ENCODE peak calls at places on chromosomes 3 and 15, in four cellular contexts. M is bronchial epithelial cell, R is progenitor cell of endocrine pancreas, X is cardiac muscle cell. D is an unnamed sample.

GRCh38 chr3:55118453-55118852 is 190.6 kb upstream of the LRTM1 start:
- DNase-seq in M (no peak), X (no peak), R (no peak), D (no peak)

GRCh38 chr15:25186906-25187645 is 232.3 kb downstream of the SNRPN start:
- DNase-seq in X (no peak), M (no peak), R (no peak), D (no peak)

GRCh38 chr3:66496731-66497130 is 4.1 kb downstream of the LRIG1 start:
- DNase-seq in M (no peak), X (no peak), R (no peak), D (no peak)

GRCh38 chr15:63041982-63042878 is at the start of gene TPM1:
- DNase-seq in M (peak; percentile 74), X (peak; percentile 96), R (peak; percentile 64), D (peak; percentile 96)

GRCh38 chr3:194521514-194522260 is 34.9 kb upstream of the ATP13A3 start:
- DNase-seq in M (peak; percentile 86), X (no peak), R (no peak), D (no peak)

GRCh38 chr3:151483961-151484360 is 23.1 kb upstream of the IGSF10 start:
- DNase-seq in R (no peak), M (no peak), X (peak; percentile 52), D (no peak)

GRCh38 chr3:103181175-103181574 is 746.4 kb downstream of the ZPLD1 start:
- DNase-seq in X (no peak), R (no peak), M (peak; percentile 60), D (no peak)

GRCh38 chr3:38059597-38059996 is 20.6 kb downstream of the DLEC1 start:
- DNase-seq in X (no peak), M (no peak), R (no peak), D (no peak)

GRCh38 chr15:78977091-78977571 is 32.3 kb upstream of the CTSH start:
- DNase-seq in R (no peak), M (no peak), X (no peak), D (no peak)

GRCh38 chr15:48641416-48641815 is 4.1 kb downstream of the FBN1 start:
- DNase-seq in M (peak; percentile 29), X (no peak), R (no peak), D (no peak)

GRCh38 chr15:70561885-70562284 is 201.5 kb downstream of the UACA start:
- DNase-seq in X (no peak), R (no peak), M (no peak), D (no peak)

GRCh38 chr15:58213587-58214360 is 75.6 kb downstream of the AQP9 start:
- DNase-seq in X (no peak), M (peak; percentile 43), R (no peak), D (no peak)

GRCh38 chr15:63715818-63716217 is 117.9 kb downstream of the HERC1 start:
- DNase-seq in M (peak; percentile 45), R (no peak), X (no peak), D (no peak)

GRCh38 chr3:106457278-106458210 is 588.7 kb upstream of the CBLB start:
- DNase-seq in X (no peak), M (peak; percentile 86), R (no peak), D (no peak)

GRCh38 chr3:40317061-40317676 is 7.7 kb downstream of the EIF1B start:
- DNase-seq in R (no peak), M (peak; percentile 62), X (peak; percentile 78), D (peak; percentile 35)

GRCh38 chr3:14218355-14218754 is 39.7 kb downstream of the LSM3 start:
- DNase-seq in M (no peak), R (no peak), X (no peak), D (no peak)

GRCh38 chr3:112568642-112569041 is 6.8 kb downstream of the SLC35A5 start:
- DNase-seq in M (peak; percentile 74), X (no peak), R (no peak), D (no peak)

GRCh38 chr3:160765211-160765610 is 9.2 kb downstream of the PPM1L start:
- DNase-seq in R (no peak), X (no peak), M (no peak), D (no peak)

GRCh38 chr3:64642327-64643151 is 45.3 kb downstream of the ADAMTS9 start:
- DNase-seq in R (no peak), X (no peak), M (no peak), D (no peak)

GRCh38 chr15:98842192-98842972 is 165.2 kb downstream of the PGPEP1L start:
- DNase-seq in M (peak; percentile 29), R (no peak), X (no peak), D (no peak)

GRCh38 chr3:27629381-27629780 is 92.7 kb downstream of the EOMES start:
- DNase-seq in M (no peak), X (no peak), R (no peak), D (no peak)

GRCh38 chr15:98169551-98169950 is 209.0 kb downstream of the ARRDC4 start:
- DNase-seq in R (no peak), M (no peak), X (no peak), D (no peak)

GRCh38 chr3:16286161-16286560 is 21.1 kb downstream of the OXNAD1 start:
- DNase-seq in X (no peak), R (no peak), M (peak; percentile 15), D (no peak)

GRCh38 chr3:185729335-185729715 is 95.5 kb downstream of the IGF2BP2 start:
- DNase-seq in R (no peak), X (no peak), M (peak; percentile 97), D (no peak)

GRCh38 chr15:92884813-92885461 is 15.2 kb upstream of the CHD2 start:
- DNase-seq in X (no peak), M (peak; percentile 35), R (no peak), D (no peak)

GRCh38 chr3:60809857-60810256 is 441.4 kb downstream of the FHIT start:
- DNase-seq in M (peak; percentile 94), X (no peak), R (no peak), D (no peak)

GRCh38 chr3:152225176-152225575 is 43.6 kb upstream of the MBNL1 start:
- DNase-seq in M (no peak), R (no peak), X (no peak), D (no peak)

GRCh38 chr15:76384409-76384808 is 47.8 kb downstream of the ISL2 start:
- DNase-seq in X (no peak), M (no peak), R (no peak), D (no peak)

GRCh38 chr15:60076582-60077263 is 72.6 kb downstream of the FOXB1 start:
- DNase-seq in X (no peak), R (no peak), M (no peak), D (no peak)

GRCh38 chr15:35545316-35545824 is 595 bp downstream of the DPH6 start:
- DNase-seq in X (peak; percentile 54), M (peak; percentile 48), R (no peak), D (no peak)

GRCh38 chr15:25171856-25172687 is 217.3 kb downstream of the SNRPN start:
- DNase-seq in M (no peak), X (no peak), R (peak; percentile 4), D (no peak)

GRCh38 chr15:39801641-39802309 is 19.1 kb upstream of the FSIP1 start:
- DNase-seq in X (peak; percentile 28), M (peak; percentile 25), R (no peak), D (peak; percentile 50)

DNA sequence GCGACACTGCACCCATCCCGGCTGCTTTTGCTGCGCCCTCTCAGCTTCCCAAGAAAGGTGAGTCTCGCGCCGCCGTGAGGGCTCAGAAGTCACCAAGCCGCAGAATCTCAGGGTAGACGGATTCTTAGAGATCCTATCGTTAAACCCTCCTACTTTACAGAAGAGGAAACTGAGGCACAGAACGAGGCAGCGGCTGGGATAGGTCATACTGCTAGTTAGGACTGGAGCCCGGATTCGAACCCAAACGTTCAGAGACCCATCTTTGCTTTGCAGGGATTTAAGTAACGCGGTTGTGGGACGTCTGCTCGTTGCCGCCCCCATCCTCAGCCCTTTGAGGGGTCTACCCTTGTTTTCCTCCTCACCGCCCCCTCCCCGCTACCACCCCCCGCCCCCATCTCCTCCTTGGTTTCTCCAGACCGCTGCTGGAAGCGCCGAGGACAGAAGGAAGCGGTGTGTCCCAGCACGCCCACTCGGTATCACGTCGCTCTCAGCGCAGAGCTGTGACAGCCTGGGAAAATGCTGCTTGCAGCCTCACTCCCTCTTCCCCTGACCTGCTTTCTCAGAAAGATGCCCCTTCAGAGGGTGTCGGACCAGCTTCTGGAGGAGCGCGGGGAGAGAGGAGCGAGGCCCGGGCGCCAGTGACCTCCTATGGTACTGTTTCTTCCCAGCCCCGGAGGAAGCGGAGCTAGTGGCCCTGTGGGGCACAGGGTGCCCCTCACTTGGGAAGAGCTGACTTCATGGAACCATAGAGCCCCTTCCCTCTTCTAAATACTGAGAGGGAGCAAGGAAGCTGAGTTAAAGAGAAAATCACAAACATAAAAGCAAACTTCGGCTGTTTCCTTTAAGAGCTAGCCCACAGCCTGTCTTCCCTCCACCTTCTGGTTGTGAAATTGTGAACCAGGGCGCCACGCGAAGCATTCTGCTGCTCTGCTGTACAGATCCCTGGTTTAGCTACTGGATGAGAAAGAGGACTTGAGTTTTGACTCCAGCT is 573 bp downstream of the IL1RAP start:
- DNase-seq in X (peak; percentile 53), R (no peak), M (peak; percentile 44), D (peak; percentile 50)
- TF ChIP-seq CTCF in X (no peak), R (no peak), M (no peak), D (no peak)

GRCh38 chr3:86948840-86949239 is 42.1 kb downstream of the VGLL3 start:
- DNase-seq in R (no peak), X (no peak), M (peak; percentile 95), D (no peak)
- TF ChIP-seq CTCF in R (no peak), X (no peak), M (no peak), D (no peak)

DNA sequence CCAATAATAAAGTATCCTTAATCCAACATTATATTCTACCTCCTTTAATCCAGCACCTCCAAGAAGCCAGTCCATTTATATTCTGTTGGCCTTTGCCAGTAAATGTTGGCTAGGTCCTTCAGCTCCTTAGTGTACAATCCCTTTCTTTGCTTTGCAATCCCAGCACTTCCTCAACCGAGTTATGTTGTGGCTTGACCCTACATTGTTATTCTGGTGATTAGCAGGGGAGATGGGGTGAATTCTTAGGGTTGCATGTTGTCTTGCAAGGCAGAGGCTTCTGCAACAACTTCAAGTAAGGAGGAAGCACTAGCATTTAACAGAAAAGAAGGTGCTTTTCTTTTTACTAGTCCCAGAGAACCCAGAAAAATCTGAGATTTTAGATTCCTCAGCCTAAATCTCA is 127.2 kb downstream of the CD47 start:
- DNase-seq in R (no peak), X (no peak), M (no peak), D (no peak)
- TF ChIP-seq CTCF in R (no peak), X (no peak), M (no peak), D (no peak)

GRCh38 chr3:12879191-12879815 is 37.9 kb upstream of the RPL32 start:
- DNase-seq in X (peak; percentile 46), R (no peak), M (no peak), D (no peak)

GRCh38 chr3:12871404-12871983 is 30.1 kb upstream of the RPL32 start:
- DNase-seq in X (no peak), M (no peak), R (no peak), D (no peak)

GRCh38 chr3:12877040-12877439 is 35.7 kb upstream of the RPL32 start:
- DNase-seq in R (no peak), M (no peak), X (no peak), D (no peak)

GRCh38 chr3:12878026-12878636 is 36.8 kb upstream of the RPL32 start:
- DNase-seq in R (no peak), M (no peak), X (no peak), D (no peak)

DNA sequence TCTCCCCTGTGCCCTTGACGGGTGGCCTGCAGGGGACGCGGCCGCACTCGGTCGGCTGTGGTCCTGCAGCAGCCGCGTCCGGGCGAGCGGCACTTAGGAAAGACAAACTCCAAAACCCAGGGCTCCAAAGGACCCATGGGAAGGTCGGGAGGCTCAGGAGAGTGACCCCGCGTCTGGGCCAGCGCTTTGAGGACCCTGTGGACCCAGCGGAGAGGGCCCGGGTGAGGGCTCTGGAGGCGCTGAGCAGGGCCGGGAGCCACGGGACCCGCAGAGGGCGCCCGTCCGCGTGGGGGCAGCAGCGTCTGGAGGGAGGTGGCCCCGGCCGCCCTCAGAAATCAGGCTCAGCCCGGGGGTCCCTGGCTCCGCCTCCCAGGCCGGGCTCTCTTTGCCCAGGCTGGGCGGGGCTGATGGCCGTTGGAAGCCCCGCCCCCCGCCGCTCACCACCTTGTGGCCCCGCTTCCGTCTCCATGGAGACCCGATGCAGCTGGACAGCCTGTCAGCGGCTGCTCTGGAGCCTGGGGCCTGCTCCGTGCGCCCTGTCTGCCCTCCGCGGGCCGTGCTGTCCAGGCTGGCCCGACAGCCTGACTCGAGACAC is 34.6 kb upstream of the RPL32 start:
- DNase-seq in R (peak; percentile 71), M (no peak), X (peak; percentile 95), D (peak; percentile 19)
- TF ChIP-seq CTCF in R (peak; percentile 57), M (peak; percentile 30), X (peak; percentile 37), D (no peak)

D was measured in Calu3.